ENCODE peak calls at places on chromosomes 6 and 20, in five cellular contexts. E is pancreas, K is right lobe of liver, D is stomach, H is mammary epithelial cell. G is an unnamed sample. For H3K4me1 and H3K27me3, the result is how much of the 10 kb centered on the place peaks cover.

GRCh38 chr6:10968776-10969175 is 75.3 kb downstream of the ELOVL2 start:
- DNase-seq in E (no peak), H (no peak), D (no peak), K (no peak), G (no peak)

GRCh38 chr20:34639755-34640222 is 37.1 kb downstream of the PIGU start:
- DNase-seq in D (peak), K (peak), E (peak), H (no peak), G (peak)

GRCh38 chr6:125507987-125508655 is 206.4 kb upstream of the HDDC2 start:
- DNase-seq in E (no peak), H (no peak), K (no peak), D (no peak), G (no peak)

GRCh38 chr20:34705383-34706021 is 1.4 kb downstream of the TP53INP2 start:
- DNase-seq in D (peak), E (peak), H (peak), K (peak), G (peak)

GRCh38 chr6:52595000-52595795 is 18.3 kb upstream of the TRAM2 start:
- DNase-seq in K (no peak), D (no peak), H (peak), E (no peak), G (peak)

GRCh38 chr6:80622641-80623040 is 516.2 kb downstream of the BCKDHB start:
- DNase-seq in K (peak), E (no peak), H (peak), D (peak), G (no peak)

GRCh38 chr6:16690244-16691142 is 70.8 kb downstream of the ATXN1 start:
- DNase-seq in E (no peak), H (peak), K (no peak), D (no peak), G (no peak)

GRCh38 chr6:129730477-129731165 is 20.6 kb upstream of the ARHGAP18 start:
- DNase-seq in E (no peak), D (no peak), H (no peak), K (no peak), G (peak)

GRCh38 chr6:56055066-56055465 is 179.7 kb upstream of the BMP5 start:
- DNase-seq in D (no peak), K (no peak), E (no peak), H (no peak), G (no peak)

GRCh38 chr20:9236408-9236912 is 167.6 kb downstream of the PLCB4 start:
- DNase-seq in D (no peak), K (no peak), E (no peak), H (no peak), G (no peak)

GRCh38 chr6:13531956-13532355 is 42.4 kb upstream of the SIRT5 start:
- DNase-seq in H (no peak), D (no peak), K (no peak), E (no peak), G (no peak)

GRCh38 chr20:46547995-46548394 is 2.5 kb downstream of the OCSTAMP start:
- DNase-seq in E (no peak), H (no peak), K (no peak), D (no peak), G (no peak)

GRCh38 chr6:35592178-35592577 is 79.5 kb upstream of the TULP1 start:
- DNase-seq in E (no peak), H (no peak), D (no peak), K (no peak), G (no peak)

GRCh38 chr6:35600659-35601125 is 88.0 kb upstream of the TULP1 start:
- DNase-seq in E (no peak), K (no peak), H (no peak), D (no peak), G (peak)

GRCh38 chr6:35594503-35595186 is 81.9 kb upstream of the TULP1 start:
- DNase-seq in H (no peak), K (no peak), E (no peak), D (no peak), G (no peak)

GRCh38 chr6:35599761-35600658 is 87.3 kb upstream of the TULP1 start:
- DNase-seq in K (no peak), E (no peak), H (no peak), D (no peak), G (no peak)

DNA sequence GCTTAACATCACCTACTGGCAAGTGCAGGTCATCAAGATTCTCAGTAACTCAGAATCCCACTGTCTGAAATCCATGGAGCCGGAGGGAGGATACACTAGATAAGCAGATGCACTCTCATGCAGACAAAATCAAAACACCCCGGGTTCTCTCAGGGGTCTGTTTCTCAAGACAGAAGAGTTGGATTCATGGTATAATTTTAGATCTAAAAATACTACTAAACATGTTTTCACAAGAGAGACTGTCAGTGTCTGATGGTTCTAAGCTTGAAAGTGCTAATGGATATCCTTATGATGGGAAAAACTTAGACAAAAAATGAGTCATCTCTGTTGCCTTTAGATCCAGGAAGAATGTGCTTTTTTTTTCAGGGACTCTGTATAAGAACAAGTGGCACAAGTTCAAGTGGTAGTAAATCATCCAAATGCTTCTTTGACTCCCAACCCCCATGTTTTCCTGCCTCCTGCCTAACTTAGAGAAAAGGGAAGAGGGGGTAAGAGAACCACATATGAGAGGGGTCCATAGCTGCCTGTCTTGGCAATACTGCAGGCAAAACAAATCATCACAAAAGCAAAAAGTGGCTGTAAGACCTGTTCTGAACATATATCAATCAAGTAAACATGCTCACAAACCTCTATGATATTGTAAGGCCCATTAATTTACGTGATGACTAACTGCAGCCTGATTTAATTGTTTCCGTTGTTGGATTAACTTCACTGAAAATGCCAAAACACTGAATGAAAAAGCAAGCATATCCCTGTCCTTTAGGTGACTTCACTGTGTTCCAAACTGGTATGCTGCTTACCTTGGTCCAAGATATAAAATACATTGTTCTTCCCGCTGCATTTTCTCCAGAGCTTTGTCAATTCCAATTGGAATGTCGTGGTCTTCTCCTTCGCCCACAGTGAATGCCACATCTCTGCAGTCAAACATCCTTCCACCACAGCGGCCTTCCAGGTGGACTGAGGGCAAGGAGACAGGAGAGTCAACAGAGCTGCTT is 84.0 kb upstream of the TULP1 start:
- DNase-seq in D (no peak), K (no peak), E (no peak), H (peak), G (no peak)
- H3K4me1 ChIP-seq in D (half or more), K (under half), E (under half), H (under half), G (under half)

GRCh38 chr20:2698912-2699311 is 6.3 kb downstream of the EBF4 start:
- DNase-seq in H (no peak), K (no peak), E (no peak), D (peak), G (no peak)

GRCh38 chr20:2701671-2702081 is 9.1 kb downstream of the EBF4 start:
- DNase-seq in K (no peak), E (no peak), D (no peak), H (no peak), G (no peak)

GRCh38 chr20:2700913-2701620 is 8.5 kb downstream of the EBF4 start:
- DNase-seq in K (no peak), D (no peak), H (no peak), E (no peak), G (no peak)

GRCh38 chr20:2698186-2698817 is 5.7 kb downstream of the EBF4 start:
- DNase-seq in E (no peak), H (no peak), K (no peak), D (peak), G (no peak)

DNA sequence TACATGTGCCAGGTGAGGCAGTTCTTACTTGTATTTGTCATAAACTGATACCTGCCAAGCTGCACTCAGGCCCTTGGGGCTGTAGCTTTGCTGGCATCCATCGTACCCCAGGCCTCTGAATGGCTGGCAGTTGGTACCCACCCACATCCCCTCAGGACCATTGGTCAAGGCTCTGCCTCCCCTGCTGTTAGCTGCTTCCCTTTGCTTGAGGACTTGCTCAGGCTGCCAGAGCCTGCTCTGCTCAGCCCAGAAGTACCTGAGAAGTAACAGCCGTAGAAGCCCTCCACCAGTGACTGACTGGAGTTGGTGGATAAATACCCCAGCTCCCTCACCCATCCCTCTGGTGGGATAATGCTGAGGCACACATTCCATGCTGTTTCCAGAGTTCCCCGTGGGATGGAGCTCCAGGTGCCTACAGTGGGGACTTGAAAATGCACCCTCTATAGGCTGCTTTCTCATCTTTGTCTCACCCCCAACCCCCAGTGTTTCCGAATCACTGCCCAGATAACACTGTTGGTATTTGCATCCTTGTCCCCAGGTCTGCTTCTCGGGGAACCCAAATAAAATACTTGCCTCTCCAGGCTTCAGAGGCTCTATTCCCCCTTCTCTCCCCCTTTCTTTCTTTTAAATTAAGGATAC is 7.3 kb downstream of the EBF4 start:
- DNase-seq in K (no peak), E (no peak), H (no peak), D (no peak), G (no peak)
- H3K27me3 ChIP-seq in K (under half), E (under half), H (under half), D (under half), G (under half)

GRCh38 chr6:35258858-35259193 is 709 bp upstream of the ZNF76 start:
- DNase-seq in H (no peak), E (no peak), D (peak), K (no peak), G (no peak)

GRCh38 chr6:35259946-35260626 is 551 bp downstream of the ZNF76 start:
- DNase-seq in K (peak), H (peak), E (peak), D (peak), G (peak)

GRCh38 chr6:35260642-35261570 is 1.4 kb downstream of the ZNF76 start:
- DNase-seq in E (no peak), K (no peak), H (no peak), D (no peak), G (no peak)

GRCh38 chr6:35258336-35258735 is 1.2 kb upstream of the ZNF76 start:
- DNase-seq in D (no peak), H (no peak), E (no peak), K (no peak), G (no peak)

DNA sequence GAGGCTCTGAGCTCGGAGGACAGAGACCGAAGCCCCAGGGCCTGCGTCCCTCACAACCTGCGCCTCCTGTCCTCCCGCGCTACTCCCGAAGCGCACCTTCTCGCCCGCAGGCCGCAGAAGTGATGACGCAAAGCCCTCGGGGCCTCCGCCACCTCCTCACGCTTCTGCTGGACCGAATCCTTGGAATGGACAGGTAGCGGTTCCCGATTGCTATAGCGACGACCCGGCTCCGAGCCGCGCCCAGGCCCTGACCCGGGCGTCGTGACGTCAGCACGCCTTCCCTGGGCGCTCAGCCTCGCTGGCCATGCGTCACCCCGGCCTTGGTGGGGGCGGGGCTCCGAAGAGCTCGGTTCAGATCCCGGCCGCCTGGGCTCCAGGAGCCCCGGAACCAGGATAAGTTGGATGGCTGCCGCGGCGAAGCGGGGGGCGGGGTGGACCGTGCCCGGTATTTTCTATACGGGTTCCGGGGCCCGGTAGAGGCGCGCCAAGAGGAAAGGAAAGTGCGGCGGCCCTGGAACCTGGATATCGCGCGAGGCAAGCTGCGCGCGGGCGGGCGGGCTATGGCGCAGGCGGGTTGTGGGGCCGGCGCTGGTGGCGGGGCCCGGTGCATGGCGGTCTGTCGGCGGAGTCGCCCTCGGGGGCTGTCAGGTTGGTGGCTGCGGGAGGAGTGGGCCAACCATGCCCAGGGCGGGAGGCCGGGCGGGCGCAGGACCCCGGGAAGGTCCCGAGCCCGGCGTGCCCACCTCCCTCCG is at the start of gene ZNF76:
- DNase-seq in E (peak), H (peak), K (peak), D (peak), G (peak)
- H3K4me1 ChIP-seq in E (under half), H (under half), K (under half), D (under half), G (under half)

GRCh38 chr20:58944610-58945009 is 36.4 kb upstream of the NELFCD start:
- DNase-seq in E (peak), K (no peak), H (no peak), D (no peak), G (no peak)

GRCh38 chr20:58945967-58946631 is 35.0 kb upstream of the NELFCD start:
- DNase-seq in K (no peak), E (no peak), H (no peak), D (no peak), G (no peak)

GRCh38 chr20:58938078-58938477 is 43.0 kb upstream of the NELFCD start:
- DNase-seq in D (no peak), K (no peak), E (no peak), H (no peak), G (no peak)

GRCh38 chr20:58938541-58938940 is 42.5 kb upstream of the NELFCD start:
- DNase-seq in E (no peak), K (no peak), D (no peak), H (no peak), G (no peak)

DNA sequence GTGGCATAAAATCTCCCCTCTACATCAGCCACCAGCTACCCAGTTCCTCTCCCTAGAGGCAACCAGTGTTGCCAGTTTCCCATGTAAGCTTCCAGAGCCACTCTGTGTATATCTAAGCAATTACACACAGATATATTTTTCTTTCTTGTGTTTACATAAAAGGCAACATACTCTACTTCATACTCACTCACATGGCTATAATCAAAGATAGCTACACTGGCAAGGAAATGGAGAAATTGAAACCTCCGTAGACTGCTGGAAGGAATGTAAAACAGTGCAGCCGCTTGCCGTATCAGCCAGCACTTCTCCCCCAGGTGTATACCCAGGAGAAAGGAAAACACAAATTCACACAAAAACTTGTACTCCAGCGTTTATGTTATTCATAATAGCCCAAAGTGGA is 38.5 kb upstream of the NELFCD start:
- DNase-seq in H (no peak), D (no peak), K (no peak), E (no peak), G (no peak)
- H3K27me3 ChIP-seq in H (under half), D (under half), K (under half), E (under half), G (under half)

DNA sequence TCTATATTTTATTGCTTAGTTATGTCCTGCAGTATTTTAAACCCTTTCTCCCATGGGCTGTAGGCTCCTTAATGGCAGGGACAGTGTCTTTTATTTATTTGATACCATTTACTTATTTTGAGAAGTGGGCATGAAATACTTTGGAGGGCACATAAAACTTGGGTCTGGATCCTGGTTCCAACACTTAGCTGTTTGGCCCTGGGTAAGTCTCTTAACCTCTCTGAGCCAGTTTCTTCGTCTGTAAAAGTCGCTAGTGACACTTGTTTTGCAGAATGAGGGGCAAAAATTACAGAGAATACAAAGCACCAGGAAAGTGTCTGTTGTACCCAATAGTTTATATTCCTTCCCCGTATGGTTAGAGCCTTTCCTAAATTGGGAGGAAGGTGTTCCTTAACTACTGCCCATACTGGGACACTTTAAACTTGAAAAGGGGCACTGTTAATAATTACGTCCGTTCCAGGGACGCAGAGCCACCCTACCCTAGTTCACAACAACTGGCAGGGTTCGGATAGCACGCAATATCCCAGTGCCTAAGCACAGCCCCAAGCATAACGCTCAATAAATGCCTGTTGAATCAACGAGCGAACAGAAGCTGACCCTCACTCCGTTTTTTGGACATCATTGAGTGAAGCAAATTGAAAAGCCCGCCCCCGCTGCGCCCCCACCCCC is 6.0 kb upstream of the ARMC12 start:
- DNase-seq in E (no peak), D (no peak), H (no peak), K (no peak), G (no peak)
- H3K4me1 ChIP-seq in E (half or more), D (half or more), H (half or more), K (under half), G (under half)

DNA sequence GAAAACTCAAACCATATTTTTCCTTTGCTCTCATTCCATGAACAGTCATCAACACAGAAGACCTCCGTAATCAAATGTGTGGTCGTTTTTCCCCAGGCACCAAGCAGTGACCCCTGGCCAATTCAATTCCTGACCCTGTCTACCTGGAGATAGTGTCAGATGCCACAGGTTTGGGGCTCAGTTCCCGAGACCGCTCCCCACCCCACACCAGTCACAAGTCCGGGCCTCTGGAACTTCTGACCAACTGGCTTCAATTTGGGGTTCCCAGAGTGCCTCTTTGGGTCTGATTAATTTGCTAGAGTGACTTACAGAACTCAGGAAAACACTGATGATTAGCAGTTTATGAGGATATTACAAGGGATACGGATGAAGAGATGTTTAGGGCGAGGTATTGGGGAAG is 6.0 kb downstream of the IGF2R start:
- DNase-seq in K (no peak), D (no peak), H (no peak), E (no peak), G (no peak)
- H3K27me3 ChIP-seq in K (under half), D (under half), H (under half), E (under half), G (under half)

GRCh38 chr6:71766796-71767195 is 119.6 kb upstream of the RIMS1 start:
- DNase-seq in E (no peak), K (no peak), D (no peak), H (no peak), G (no peak)

DNA sequence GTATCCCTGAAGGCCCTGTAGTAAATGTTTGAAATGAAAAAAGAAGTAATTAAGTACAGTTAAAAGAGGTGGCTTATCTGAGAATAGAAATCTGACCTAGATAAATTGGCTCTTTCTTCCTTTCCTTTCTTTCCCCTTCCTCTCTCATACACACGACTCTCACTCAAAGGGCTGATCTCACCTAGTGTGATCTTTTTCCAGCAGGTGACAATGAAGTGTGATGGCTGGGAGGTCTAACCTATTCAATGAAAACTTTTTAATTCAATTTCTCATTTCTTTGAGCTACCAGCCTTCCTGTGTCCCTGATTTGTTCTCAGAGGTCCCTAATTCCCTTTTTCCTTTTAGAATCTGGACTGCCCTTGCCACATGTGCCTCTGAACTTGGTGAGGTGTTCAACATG is 118.0 kb upstream of the RIMS1 start:
- DNase-seq in E (no peak), H (no peak), D (no peak), K (no peak), G (no peak)
- H3K4me1 ChIP-seq in E (under half), H (under half), D (under half), K (under half), G (under half)

G was measured in small intestine.